ENCODE peak calls at places on chromosomes 6 and 20, in eight cellular contexts. One of them, this sample, is unnamed.

GRCh38 chr20:47142782-47143170 is 213.7 kb downstream of the ZMYND8 start:
- DNase-seq in posterior cingulate gyrus: no peak
- DNase-seq in effector memory CD8-positive, alpha-beta T cell: no peak
- DNase-seq in naive thymus-derived CD4-positive, alpha-beta T cell: no peak
- DNase-seq in psoas muscle: no peak
- DNase-seq in activated naive CD4-positive, alpha-beta T cell: no peak
- DNase-seq in stimulated activated CD4-positive, alpha-beta T cell treated with anti-CD3 and anti-CD28 coated beads, Interleukin-1b, Interleukin-23, amount 100 ng/mL, for 1 hour: no peak
- DNase-seq in NCI-H82: no peak
- DNase-seq in this sample: no peak

GRCh38 chr20:15111654-15112053 is 774.2 kb upstream of the FLRT3 start:
- DNase-seq in effector memory CD8-positive, alpha-beta T cell: no peak
- DNase-seq in stimulated activated CD4-positive, alpha-beta T cell treated with anti-CD3 and anti-CD28 coated beads, Interleukin-1b, Interleukin-23, amount 100 ng/mL, for 1 hour: no peak
- DNase-seq in psoas muscle: no peak
- DNase-seq in naive thymus-derived CD4-positive, alpha-beta T cell: no peak
- DNase-seq in activated naive CD4-positive, alpha-beta T cell: no peak
- DNase-seq in NCI-H82: no peak
- DNase-seq in posterior cingulate gyrus: no peak
- DNase-seq in this sample: no peak

GRCh38 chr20:59412896-59413295 is 112.5 kb downstream of the EDN3 start:
- DNase-seq in psoas muscle: no peak
- DNase-seq in activated naive CD4-positive, alpha-beta T cell: no peak
- DNase-seq in stimulated activated CD4-positive, alpha-beta T cell treated with anti-CD3 and anti-CD28 coated beads, Interleukin-1b, Interleukin-23, amount 100 ng/mL, for 1 hour: no peak
- DNase-seq in naive thymus-derived CD4-positive, alpha-beta T cell: no peak
- DNase-seq in posterior cingulate gyrus: no peak
- DNase-seq in effector memory CD8-positive, alpha-beta T cell: no peak
- DNase-seq in NCI-H82: peak; percentile 25
- DNase-seq in this sample: no peak

GRCh38 chr20:15205719-15206118 is 868.3 kb upstream of the FLRT3 start:
- DNase-seq in stimulated activated CD4-positive, alpha-beta T cell treated with anti-CD3 and anti-CD28 coated beads, Interleukin-1b, Interleukin-23, amount 100 ng/mL, for 1 hour: no peak
- DNase-seq in NCI-H82: no peak
- DNase-seq in posterior cingulate gyrus: no peak
- DNase-seq in activated naive CD4-positive, alpha-beta T cell: no peak
- DNase-seq in psoas muscle: no peak
- DNase-seq in effector memory CD8-positive, alpha-beta T cell: no peak
- DNase-seq in naive thymus-derived CD4-positive, alpha-beta T cell: no peak
- DNase-seq in this sample: no peak

GRCh38 chr6:40440083-40440482 is 147.1 kb downstream of the LRFN2 start:
- DNase-seq in effector memory CD8-positive, alpha-beta T cell: no peak
- DNase-seq in naive thymus-derived CD4-positive, alpha-beta T cell: no peak
- DNase-seq in activated naive CD4-positive, alpha-beta T cell: no peak
- DNase-seq in posterior cingulate gyrus: no peak
- DNase-seq in NCI-H82: no peak
- DNase-seq in stimulated activated CD4-positive, alpha-beta T cell treated with anti-CD3 and anti-CD28 coated beads, Interleukin-1b, Interleukin-23, amount 100 ng/mL, for 1 hour: no peak
- DNase-seq in psoas muscle: no peak
- DNase-seq in this sample: no peak

GRCh38 chr20:54134445-54135220 is 39.2 kb downstream of the CYP24A1 start:
- DNase-seq in NCI-H82: no peak
- DNase-seq in effector memory CD8-positive, alpha-beta T cell: no peak
- DNase-seq in psoas muscle: no peak
- DNase-seq in stimulated activated CD4-positive, alpha-beta T cell treated with anti-CD3 and anti-CD28 coated beads, Interleukin-1b, Interleukin-23, amount 100 ng/mL, for 1 hour: no peak
- DNase-seq in activated naive CD4-positive, alpha-beta T cell: no peak
- DNase-seq in posterior cingulate gyrus: no peak
- DNase-seq in naive thymus-derived CD4-positive, alpha-beta T cell: no peak
- DNase-seq in this sample: no peak

GRCh38 chr6:5657684-5658429 is 348.9 kb downstream of the NRN1 start:
- DNase-seq in activated naive CD4-positive, alpha-beta T cell: no peak
- DNase-seq in naive thymus-derived CD4-positive, alpha-beta T cell: no peak
- DNase-seq in stimulated activated CD4-positive, alpha-beta T cell treated with anti-CD3 and anti-CD28 coated beads, Interleukin-1b, Interleukin-23, amount 100 ng/mL, for 1 hour: no peak
- DNase-seq in posterior cingulate gyrus: no peak
- DNase-seq in effector memory CD8-positive, alpha-beta T cell: no peak
- DNase-seq in NCI-H82: no peak
- DNase-seq in psoas muscle: no peak
- DNase-seq in this sample: no peak

GRCh38 chr6:28315628-28316027 is 20.3 kb downstream of the ZSCAN31 start:
- DNase-seq in posterior cingulate gyrus: no peak
- DNase-seq in naive thymus-derived CD4-positive, alpha-beta T cell: no peak
- DNase-seq in activated naive CD4-positive, alpha-beta T cell: no peak
- DNase-seq in psoas muscle: no peak
- DNase-seq in effector memory CD8-positive, alpha-beta T cell: no peak
- DNase-seq in stimulated activated CD4-positive, alpha-beta T cell treated with anti-CD3 and anti-CD28 coated beads, Interleukin-1b, Interleukin-23, amount 100 ng/mL, for 1 hour: no peak
- DNase-seq in NCI-H82: no peak
- DNase-seq in this sample: no peak

GRCh38 chr6:105872244-105872643 is 213.9 kb upstream of the PRDM1 start:
- DNase-seq in naive thymus-derived CD4-positive, alpha-beta T cell: no peak
- DNase-seq in NCI-H82: no peak
- DNase-seq in posterior cingulate gyrus: no peak
- DNase-seq in psoas muscle: no peak
- DNase-seq in stimulated activated CD4-positive, alpha-beta T cell treated with anti-CD3 and anti-CD28 coated beads, Interleukin-1b, Interleukin-23, amount 100 ng/mL, for 1 hour: no peak
- DNase-seq in activated naive CD4-positive, alpha-beta T cell: no peak
- DNase-seq in effector memory CD8-positive, alpha-beta T cell: no peak
- DNase-seq in this sample: no peak

GRCh38 chr6:22149081-22149480 is 147.8 kb downstream of the PRL start:
- DNase-seq in naive thymus-derived CD4-positive, alpha-beta T cell: no peak
- DNase-seq in NCI-H82: peak; percentile 35
- DNase-seq in psoas muscle: no peak
- DNase-seq in activated naive CD4-positive, alpha-beta T cell: no peak
- DNase-seq in stimulated activated CD4-positive, alpha-beta T cell treated with anti-CD3 and anti-CD28 coated beads, Interleukin-1b, Interleukin-23, amount 100 ng/mL, for 1 hour: no peak
- DNase-seq in posterior cingulate gyrus: no peak
- DNase-seq in effector memory CD8-positive, alpha-beta T cell: no peak
- DNase-seq in this sample: no peak

GRCh38 chr6:35485402-35485877 is 11.4 kb downstream of the TEAD3 start:
- DNase-seq in psoas muscle: no peak
- DNase-seq in posterior cingulate gyrus: no peak
- DNase-seq in effector memory CD8-positive, alpha-beta T cell: no peak
- DNase-seq in NCI-H82: peak; percentile 86
- DNase-seq in stimulated activated CD4-positive, alpha-beta T cell treated with anti-CD3 and anti-CD28 coated beads, Interleukin-1b, Interleukin-23, amount 100 ng/mL, for 1 hour: no peak
- DNase-seq in activated naive CD4-positive, alpha-beta T cell: no peak
- DNase-seq in naive thymus-derived CD4-positive, alpha-beta T cell: no peak
- DNase-seq in this sample: no peak

GRCh38 chr6:6968731-6969552 is 138.8 kb upstream of the RREB1 start:
- DNase-seq in naive thymus-derived CD4-positive, alpha-beta T cell: no peak
- DNase-seq in posterior cingulate gyrus: no peak
- DNase-seq in stimulated activated CD4-positive, alpha-beta T cell treated with anti-CD3 and anti-CD28 coated beads, Interleukin-1b, Interleukin-23, amount 100 ng/mL, for 1 hour: no peak
- DNase-seq in psoas muscle: no peak
- DNase-seq in NCI-H82: no peak
- DNase-seq in effector memory CD8-positive, alpha-beta T cell: no peak
- DNase-seq in activated naive CD4-positive, alpha-beta T cell: no peak
- DNase-seq in this sample: no peak

This sample was measured in NCI-H1048.